ENCODE peak calls at places on chromosomes 4 and X, in seven cellular contexts. Y, N, H, S, R, Q and I are unnamed samples. For H3K9me3, the result is how much of the 10 kb centered on the place peaks cover.

GRCh38 chrX:76253432-76253831 is 80.6 kb downstream of the PBDC1 start:
- DNase-seq in S (peak), Y (no peak), R (peak), Q (peak), N (peak), H (no peak), I (no peak)

GRCh38 chr4:74793757-74794340 is 474 bp downstream of the BTC start:
- DNase-seq in R (peak), Y (peak), S (peak), H (peak), N (peak), Q (peak), I (peak)

GRCh38 chr4:169341490-169341889 is 70.7 kb upstream of the SH3RF1 start:
- DNase-seq in N (peak), Y (no peak), R (no peak), H (no peak), S (no peak), Q (no peak), I (no peak)

GRCh38 chr4:56086561-56086960 is 137.8 kb downstream of the CEP135 start:
- DNase-seq in R (no peak), H (no peak), N (no peak), S (no peak), Y (no peak), Q (no peak), I (no peak)

GRCh38 chr4:143382539-143382938 is 45.9 kb downstream of the GAB1 start:
- DNase-seq in N (peak), S (no peak), Q (no peak), R (no peak), H (no peak), Y (no peak), I (no peak)

GRCh38 chr4:153245775-153246174 is 41.5 kb downstream of the TRIM2 start:
- DNase-seq in Q (no peak), R (no peak), Y (no peak), N (no peak), H (no peak), S (no peak), I (no peak)

GRCh38 chr4:166459616-166460015 is 586.6 kb downstream of the TLL1 start:
- DNase-seq in Y (no peak), Q (peak), S (no peak), R (no peak), H (no peak), N (no peak), I (no peak)

GRCh38 chr4:109875106-109875505 is 27.2 kb downstream of the LRIT3 start:
- DNase-seq in Q (no peak), N (peak), H (no peak), Y (no peak), R (no peak), S (no peak), I (no peak)

GRCh38 chrX:41922694-41923171 is 621 bp downstream of the CASK start:
- DNase-seq in Y (peak), S (peak), Q (peak), H (peak), N (peak), R (peak), I (peak)

GRCh38 chr4:7904942-7905341 is 34.7 kb downstream of the AFAP1 start:
- DNase-seq in Q (no peak), H (no peak), Y (no peak), S (peak), R (no peak), N (peak), I (no peak)
- H3K4me3 ChIP-seq in Q (no peak), H (no peak), Y (no peak), S (no peak), R (no peak), N (no peak), I (no peak)

DNA sequence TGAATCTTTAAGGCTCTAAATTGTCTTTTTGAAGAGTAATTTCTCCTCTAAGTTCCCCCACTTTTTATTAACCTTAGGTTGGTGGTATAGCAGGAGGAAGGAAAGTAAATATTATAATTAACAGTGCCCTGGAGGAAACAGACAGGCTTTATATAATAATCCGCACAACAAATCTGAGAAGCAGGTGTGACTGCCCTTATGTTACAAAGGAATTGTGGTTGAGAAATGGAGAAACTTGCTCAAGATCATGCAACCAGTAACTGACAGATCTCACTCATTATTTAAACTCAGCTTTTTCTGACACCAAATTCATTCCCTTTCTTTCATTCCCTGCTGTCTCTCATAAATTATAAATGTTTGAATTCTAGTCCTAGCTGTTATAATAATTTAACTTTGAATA is 282.0 kb downstream of the PPP3CA start:
- DNase-seq in Q (no peak), H (no peak), R (no peak), N (no peak), Y (no peak), S (no peak), I (no peak)
- H3K27ac ChIP-seq in Q (no peak), H (no peak), R (no peak), N (no peak), Y (no peak), S (no peak), I (no peak)

DNA sequence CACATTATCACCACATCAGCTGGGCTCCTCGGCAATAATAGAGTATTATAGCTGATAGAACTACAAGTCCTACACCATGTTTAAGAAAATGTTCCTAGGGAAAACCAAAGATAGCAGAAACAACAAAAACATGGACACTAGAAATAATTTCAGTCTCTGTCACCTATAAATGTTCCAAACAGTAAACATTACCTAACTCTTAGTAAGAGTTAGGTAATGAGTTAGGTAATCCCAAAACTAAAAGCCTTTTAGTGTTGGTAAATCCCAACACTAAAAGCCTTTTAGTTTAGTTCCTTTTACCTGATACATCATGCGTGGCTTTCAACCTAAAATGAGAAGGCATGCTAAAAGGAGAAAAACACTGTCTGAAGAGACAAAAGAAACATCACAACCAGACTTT is 35.5 kb downstream of the MAGED2 start:
- DNase-seq in N (no peak), S (no peak), R (no peak), Y (no peak), Q (no peak), H (no peak), I (no peak)
- H3K9me3 ChIP-seq in N (under half), S (under half), R (under half), Y (under half), Q (under half), H (under half), I (under half)

GRCh38 chrX:55754861-55755294 is 37.3 kb downstream of the RRAGB start:
- DNase-seq in N (no peak), Q (no peak), S (no peak), R (no peak), H (no peak), Y (no peak), I (no peak)

GRCh38 chrX:55759478-55759877 is 41.9 kb downstream of the RRAGB start:
- DNase-seq in Y (no peak), N (no peak), Q (peak), R (no peak), H (no peak), S (no peak), I (no peak)

GRCh38 chrX:55758033-55758432 is 40.5 kb downstream of the RRAGB start:
- DNase-seq in Q (peak), S (no peak), H (no peak), N (no peak), R (no peak), Y (no peak), I (no peak)
- H3K4me3 ChIP-seq in Q (no peak), S (no peak), H (no peak), N (no peak), R (no peak), Y (no peak), I (no peak)

DNA sequence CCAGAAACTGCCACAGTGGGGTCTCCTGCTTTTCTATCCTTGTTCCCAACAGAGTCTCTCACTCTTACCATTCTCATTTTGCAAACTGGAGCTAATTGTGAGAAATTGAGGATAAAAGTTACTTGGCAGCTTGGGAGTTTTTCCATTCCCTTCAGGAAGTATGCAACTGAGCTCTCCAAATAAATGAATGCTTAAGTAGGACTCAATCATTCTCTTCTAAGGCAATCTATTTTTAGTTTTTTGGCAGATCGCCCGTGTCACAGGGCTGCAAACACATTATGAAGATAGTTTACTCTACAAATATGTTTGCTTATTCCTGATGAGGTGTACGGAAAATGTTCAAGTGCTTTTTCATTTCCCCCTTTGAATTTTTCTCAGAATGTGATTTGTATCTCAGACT is 5.3 kb downstream of the ASB11 start:
- DNase-seq in H (no peak), N (no peak), R (no peak), S (no peak), Y (no peak), Q (peak), I (peak)
- H3K27ac ChIP-seq in H (no peak), N (no peak), R (no peak), S (peak), Y (no peak), Q (peak), I (peak)

GRCh38 chr4:478373-478772 is 20.6 kb downstream of the ZNF721 start:
- DNase-seq in N (peak), Y (no peak), S (no peak), R (no peak), Q (peak), H (no peak), I (no peak)

GRCh38 chr4:477686-478085 is 21.3 kb downstream of the ZNF721 start:
- DNase-seq in N (no peak), Q (no peak), Y (no peak), S (no peak), H (no peak), R (no peak), I (no peak)

GRCh38 chr4:473575-474457 is 25.1 kb downstream of the ZNF721 start:
- DNase-seq in R (peak), Q (peak), N (peak), Y (peak), S (peak), H (peak), I (peak)

GRCh38 chr4:475962-476361 is 23.0 kb downstream of the ZNF721 start:
- DNase-seq in Y (no peak), Q (no peak), S (no peak), H (no peak), N (no peak), R (no peak), I (no peak)

DNA sequence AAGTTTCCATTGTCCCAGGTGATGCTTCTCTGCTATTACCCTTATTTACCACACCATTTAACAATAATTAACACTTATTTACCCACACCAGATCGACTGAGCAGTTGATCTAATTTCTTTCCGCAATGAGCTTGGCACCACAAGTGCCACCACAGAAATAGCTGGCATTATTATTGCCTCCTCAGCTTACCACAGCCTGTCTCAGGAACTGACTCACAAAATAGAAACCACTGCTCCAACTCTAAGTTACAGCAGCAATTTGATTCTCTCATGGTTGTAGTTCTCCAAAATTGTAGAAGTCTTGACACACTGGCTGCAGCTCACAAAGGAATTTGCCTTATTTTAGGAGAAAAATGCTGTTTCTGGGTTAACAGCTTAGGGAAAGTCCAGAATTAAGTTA is 22.5 kb downstream of the ZNF721 start:
- DNase-seq in H (no peak), N (peak), Y (no peak), R (no peak), Q (peak), S (no peak), I (no peak)
- H3K9me3 ChIP-seq in H (under half), N (under half), Y (under half), R (under half), Q (under half), S (under half), I (under half)

DNA sequence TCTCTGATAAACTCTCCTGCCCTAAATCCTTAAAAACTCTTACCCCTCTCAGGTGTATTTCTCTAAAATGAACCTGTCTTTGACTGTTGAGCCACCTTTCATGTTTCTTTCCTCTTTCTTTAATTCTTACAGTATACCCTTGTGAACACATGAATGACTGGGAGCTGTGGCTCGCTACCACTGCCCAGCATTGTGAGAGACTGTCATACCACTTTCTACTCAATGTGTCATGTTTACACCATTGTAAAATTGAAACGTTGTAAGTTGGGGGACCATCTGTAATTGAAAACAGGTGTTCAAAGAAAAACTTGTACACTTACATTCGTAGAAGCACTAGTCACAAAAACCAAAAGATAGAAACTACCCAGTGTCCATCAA is 66.9 kb downstream of the ZNF182 start:
- DNase-seq in S (no peak), Q (no peak), Y (no peak), N (no peak), R (no peak), H (no peak), I (no peak)
- H3K4me3 ChIP-seq in S (no peak), Q (no peak), Y (no peak), N (no peak), R (no peak), H (no peak), I (no peak)

GRCh38 chrX:102966701-102967100 is 29.6 kb downstream of the RAB40AL start:
- DNase-seq in Y (no peak), S (no peak), H (no peak), N (no peak), Q (no peak), R (no peak), I (no peak)
- H3K27ac ChIP-seq in Y (no peak), S (no peak), H (no peak), N (no peak), Q (no peak), R (no peak), I (no peak)

GRCh38 chrX:68795741-68796140 is 33.1 kb upstream of the EFNB1 start:
- DNase-seq in R (no peak), S (no peak), N (no peak), Y (no peak), Q (no peak), H (no peak), I (no peak)
- H3K9me3 ChIP-seq in R (under half), S (under half), N (under half), Y (under half), Q (under half), H (under half), I (under half)

GRCh38 chr4:150136036-150136435 is 57.8 kb downstream of the DCLK2 start:
- DNase-seq in N (no peak), Q (no peak), H (no peak), R (no peak), S (no peak), Y (no peak), I (no peak)

GRCh38 chr4:150139297-150139696 is 61.1 kb downstream of the DCLK2 start:
- DNase-seq in N (peak), Q (no peak), S (no peak), H (no peak), Y (no peak), R (no peak), I (no peak)

GRCh38 chr4:150133605-150134004 is 55.4 kb downstream of the DCLK2 start:
- DNase-seq in Y (no peak), H (no peak), Q (no peak), R (no peak), S (no peak), N (no peak), I (no peak)

GRCh38 chr4:150135134-150135773 is 57.0 kb downstream of the DCLK2 start:
- DNase-seq in R (no peak), Y (no peak), Q (no peak), N (no peak), H (no peak), S (no peak), I (no peak)

DNA sequence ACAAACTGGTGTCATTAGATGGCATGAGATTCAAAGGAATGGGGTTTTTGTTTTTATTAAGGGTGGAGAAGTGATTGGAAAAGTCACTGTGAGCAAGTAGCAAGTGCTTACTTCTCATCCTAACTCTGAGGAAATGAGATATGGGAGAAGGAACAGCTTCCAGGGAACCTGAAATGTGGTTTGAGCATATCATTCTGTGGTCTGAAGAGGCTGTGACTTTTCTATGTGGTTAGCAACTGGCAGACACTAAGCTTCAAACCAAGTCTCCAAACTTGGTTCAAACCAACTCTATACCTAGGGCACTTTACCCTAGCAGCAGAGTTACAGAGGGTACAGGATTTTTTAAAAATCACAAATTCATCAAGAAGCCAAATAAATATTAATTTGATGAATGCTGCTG is 58.2 kb downstream of the DCLK2 start:
- DNase-seq in R (no peak), Q (no peak), Y (no peak), H (no peak), N (no peak), S (no peak), I (no peak)
- H3K4me3 ChIP-seq in R (no peak), Q (no peak), Y (no peak), H (no peak), N (no peak), S (no peak), I (no peak)